ENCODE peak calls at places on chromosomes 16 and 17, in four cellular contexts. Q is MM.1S, T is K562, R is LNCaP clone FGC. H is an unnamed sample.

GRCh38 chr16:13120557-13120956 is 219.2 kb downstream of the SHISA9 start:
- DNase-seq in T (no peak), R (no peak), Q (no peak), H (no peak)

GRCh38 chr16:49490321-49490705 is 116.7 kb downstream of the C16orf78 start:
- DNase-seq in Q (no peak), T (no peak), R (no peak), H (no peak)

GRCh38 chr16:76345093-76345735 is 68.0 kb downstream of the CNTNAP4 start:
- DNase-seq in R (no peak), Q (no peak), T (no peak), H (no peak)

GRCh38 chr17:63519972-63520882 is 2.9 kb upstream of the KCNH6 start:
- DNase-seq in T (no peak), R (peak), Q (no peak), H (no peak)

GRCh38 chr16:3879887-3880564 is 487 bp downstream of the CREBBP start:
- DNase-seq in T (peak), R (no peak), Q (peak), H (peak)

GRCh38 chr17:37678036-37678435 is 34.8 kb upstream of the DDX52 start:
- DNase-seq in T (no peak), R (no peak), Q (no peak), H (no peak)

GRCh38 chr17:6936370-6937028 is 59.4 kb upstream of the ALOX12 start:
- DNase-seq in R (no peak), T (no peak), Q (peak), H (peak)

GRCh38 chr17:39261286-39261685 is 35.5 kb upstream of the STAC2 start:
- DNase-seq in R (no peak), T (peak), Q (no peak), H (no peak)

GRCh38 chr17:45992904-45993303 is 6.1 kb upstream of the STH start:
- DNase-seq in T (no peak), R (no peak), Q (no peak), H (no peak)

GRCh38 chr17:63998721-63999679 is 849 bp downstream of the PRR29 start:
- DNase-seq in T (peak), R (no peak), Q (peak), H (peak)

GRCh38 chr16:49653577-49653976 is 202.3 kb downstream of the ZNF423 start:
- DNase-seq in Q (no peak), R (no peak), T (no peak), H (no peak)

DNA sequence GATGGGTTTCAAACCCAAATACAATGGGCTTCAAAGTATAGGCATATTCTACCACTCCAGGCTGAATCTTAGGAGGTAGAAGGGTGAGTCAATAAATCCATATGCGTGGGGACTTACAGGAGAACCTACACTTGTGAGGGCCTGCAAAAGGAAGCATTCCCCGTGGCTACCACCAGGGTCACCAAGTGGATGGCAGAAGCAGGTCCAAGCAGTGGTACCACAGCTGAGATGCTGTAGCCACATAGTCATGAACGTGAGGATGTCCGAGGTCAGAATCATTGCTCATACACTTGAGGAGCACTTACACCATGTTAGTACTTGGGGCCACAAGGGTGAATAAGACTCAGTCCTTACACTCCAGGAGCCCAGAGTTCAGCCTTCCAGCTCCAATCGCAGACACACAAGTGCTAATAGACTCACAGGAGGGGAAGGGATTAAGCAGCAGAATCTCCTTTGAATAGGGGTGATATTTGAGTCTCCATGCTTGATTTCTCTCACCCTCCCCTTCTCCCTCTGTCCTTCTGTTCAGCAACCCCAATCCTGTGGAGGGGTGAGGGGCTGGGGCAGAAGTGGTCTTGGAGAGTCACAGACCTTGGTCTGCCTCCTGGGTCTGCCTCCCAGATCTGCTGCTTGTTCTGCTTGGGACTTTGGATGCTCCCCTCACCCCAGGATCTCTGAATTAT is 42.5 kb upstream of the ASIC2 start:
- DNase-seq in Q (no peak), T (peak), R (no peak), H (no peak)
- TF ChIP-seq CTCF in Q (no peak), T (peak), R (no peak), H (no peak)

GRCh38 chr17:78716292-78716691 is 65.8 kb downstream of the CYTH1 start:
- DNase-seq in Q (no peak), R (no peak), T (no peak), H (no peak)

GRCh38 chr17:78715876-78716275 is 66.2 kb downstream of the CYTH1 start:
- DNase-seq in T (no peak), Q (no peak), R (no peak), H (no peak)

GRCh38 chr17:78715000-78715771 is 66.9 kb downstream of the CYTH1 start:
- DNase-seq in T (no peak), R (no peak), Q (peak), H (no peak)

GRCh38 chr17:78716814-78717393 is 65.2 kb downstream of the CYTH1 start:
- DNase-seq in Q (peak), T (no peak), R (peak), H (peak)

GRCh38 chr17:78714534-78714933 is 67.5 kb downstream of the CYTH1 start:
- DNase-seq in T (no peak), R (no peak), Q (no peak), H (no peak)
- TF ChIP-seq CTCF in T (no peak), R (no peak), Q (no peak), H (no peak)

GRCh38 chr17:50542795-50543774 is 3.9 kb upstream of the SPATA20 start:
- DNase-seq in R (peak), T (no peak), Q (no peak), H (no peak)

GRCh38 chr17:50540485-50541401 is 6.2 kb upstream of the SPATA20 start:
- DNase-seq in R (no peak), Q (no peak), T (no peak), H (no peak)

GRCh38 chr17:50541402-50541915 is 5.5 kb upstream of the SPATA20 start:
- DNase-seq in T (no peak), R (no peak), Q (no peak), H (no peak)

GRCh38 chr17:50539762-50540440 is 7.1 kb upstream of the SPATA20 start:
- DNase-seq in R (no peak), Q (no peak), T (peak), H (no peak)

DNA sequence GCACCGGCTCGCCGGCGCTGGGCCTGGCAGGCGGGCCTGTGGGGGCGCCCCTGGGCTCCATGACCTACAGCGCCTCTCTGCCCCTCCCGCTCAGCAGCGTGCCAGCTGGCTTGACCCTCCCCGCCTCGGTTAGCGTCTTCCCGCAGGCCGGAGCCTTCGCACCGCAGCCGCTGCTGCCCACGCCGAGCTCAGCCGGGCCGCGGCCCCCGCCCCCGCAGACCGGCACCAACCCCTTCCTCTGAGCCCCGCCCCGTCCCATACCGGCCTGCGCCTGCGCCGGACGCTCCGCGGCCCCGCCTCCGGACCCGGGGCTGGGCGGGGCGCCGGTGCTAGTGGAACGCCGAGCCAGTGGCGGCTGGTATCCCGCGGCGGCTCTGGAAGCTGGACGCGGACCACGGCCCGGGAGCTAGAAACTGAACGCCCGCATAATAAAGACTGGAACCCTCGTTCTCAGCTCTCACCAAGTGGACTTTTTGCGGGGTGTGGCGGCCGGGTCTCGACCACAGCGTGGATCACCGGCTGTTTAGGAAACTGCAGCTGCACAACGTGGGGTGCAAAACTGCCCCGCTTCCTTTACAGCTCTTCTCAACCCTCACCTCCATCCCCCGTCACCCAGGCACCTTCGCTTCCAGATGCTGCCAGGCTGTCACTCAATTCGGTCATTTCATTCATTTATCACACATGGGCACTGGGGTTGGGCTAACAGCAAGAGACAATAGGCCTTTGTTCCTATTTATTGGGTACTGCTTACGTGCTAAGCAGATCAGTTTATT is 4.9 kb upstream of the SPATA20 start:
- DNase-seq in T (peak), R (no peak), Q (peak), H (peak)
- TF ChIP-seq CTCF in T (peak), R (peak), Q (peak), H (peak)

GRCh38 chr17:50271173-50271750 is 3.0 kb upstream of the TMEM92 start:
- DNase-seq in Q (no peak), T (no peak), R (no peak), H (no peak)

GRCh38 chr17:50272246-50272645 is 2.0 kb upstream of the TMEM92 start:
- DNase-seq in Q (no peak), T (no peak), R (no peak), H (peak)

GRCh38 chr17:50274142-50274944 is at the start of gene TMEM92:
- DNase-seq in Q (no peak), T (peak), R (no peak), H (peak)

GRCh38 chr17:50273654-50274040 is 619 bp upstream of the TMEM92 start:
- DNase-seq in Q (no peak), T (no peak), R (no peak), H (peak)

GRCh38 chr17:50272711-50273653 is 1.3 kb upstream of the TMEM92 start:
- DNase-seq in R (no peak), T (peak), Q (peak), H (peak)
- TF ChIP-seq CTCF in R (peak), T (peak), Q (peak), H (peak)

GRCh38 chr16:10989494-10989893 is 45.1 kb downstream of the CLEC16A start:
- DNase-seq in Q (no peak), T (no peak), R (no peak), H (no peak)

GRCh38 chr16:10987361-10988163 is 43.2 kb downstream of the CLEC16A start:
- DNase-seq in Q (no peak), T (no peak), R (no peak), H (no peak)

GRCh38 chr16:10988879-10989278 is 44.5 kb downstream of the CLEC16A start:
- DNase-seq in R (no peak), Q (no peak), T (no peak), H (no peak)

GRCh38 chr16:10990378-10990777 is 46.0 kb downstream of the CLEC16A start:
- DNase-seq in Q (no peak), T (no peak), R (no peak), H (no peak)

GRCh38 chr16:10988164-10988803 is 43.9 kb downstream of the CLEC16A start:
- DNase-seq in Q (no peak), T (peak), R (no peak), H (peak)
- TF ChIP-seq CTCF in Q (peak), T (peak), R (peak), H (peak)

DNA sequence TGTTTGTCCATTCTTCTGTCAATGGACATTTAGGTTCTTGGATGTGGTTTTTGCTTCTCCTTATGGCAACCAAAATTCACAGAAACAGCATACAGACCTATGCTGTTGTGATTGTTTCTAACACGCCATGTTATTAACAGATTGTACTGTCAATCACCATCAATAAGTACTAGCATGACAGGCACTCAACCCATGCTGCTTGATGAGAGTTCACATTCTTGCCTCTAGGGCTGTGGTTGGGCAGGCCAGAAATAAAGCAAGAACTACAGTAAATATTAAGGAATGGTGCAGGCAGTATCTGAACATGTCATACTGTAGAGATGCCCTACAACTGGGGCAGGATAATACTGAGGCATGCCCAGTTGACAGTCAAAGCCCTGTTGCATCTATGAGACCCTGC is 171.2 kb upstream of the ZFHX3 start:
- DNase-seq in T (no peak), Q (no peak), R (no peak), H (no peak)
- TF ChIP-seq CTCF in T (no peak), Q (no peak), R (peak), H (no peak)

GRCh38 chr17:10598620-10599019 is 49.2 kb upstream of the MYH2 start:
- DNase-seq in T (no peak), Q (no peak), R (no peak), H (no peak)

GRCh38 chr17:10603889-10604288 is 53.2 kb downstream of the MYH3 start:
- DNase-seq in Q (no peak), T (no peak), R (no peak), H (no peak)

GRCh38 chr17:10605221-10605783 is 51.8 kb downstream of the MYH3 start:
- DNase-seq in R (no peak), Q (no peak), T (no peak), H (no peak)

GRCh38 chr17:10604521-10604920 is 52.6 kb downstream of the MYH3 start:
- DNase-seq in R (no peak), Q (no peak), T (no peak), H (no peak)

DNA sequence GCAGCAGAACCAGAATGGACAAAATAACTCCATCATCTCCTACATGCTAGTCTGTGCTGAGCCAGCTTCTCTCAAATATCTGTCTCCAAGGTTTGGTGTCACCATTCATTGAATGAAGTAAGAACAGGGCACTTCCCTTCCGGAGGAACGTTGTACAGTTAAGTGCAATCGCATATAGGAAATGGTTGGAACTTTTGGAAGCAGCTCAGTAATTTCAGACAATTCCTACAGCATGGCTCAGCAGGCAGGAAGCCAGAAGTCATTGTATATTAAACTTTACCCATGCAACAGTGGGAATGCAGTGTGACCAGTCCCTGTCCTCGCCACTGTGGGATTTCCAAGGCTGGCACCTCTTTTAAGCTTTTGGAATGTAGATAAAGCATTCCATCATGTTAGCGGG is 51.1 kb upstream of the MYH2 start:
- DNase-seq in Q (no peak), T (no peak), R (no peak), H (no peak)
- TF ChIP-seq CTCF in Q (no peak), T (no peak), R (no peak), H (no peak)

GRCh38 chr17:18851206-18851605 is 6.7 kb upstream of the PRPSAP2 start:
- DNase-seq in R (no peak), T (no peak), Q (no peak), H (no peak)
- TF ChIP-seq CTCF in R (no peak), T (no peak), Q (no peak), H (no peak)